ENCODE peak calls at places on chromosome 3, in five cellular contexts. One of them, this sample, is unnamed.

GRCh38 chr3:112799946-112800345 is 46.7 kb downstream of the CD200R1L start:
- DNase-seq in hepatic stellate cell: no peak
- DNase-seq in sigmoid colon: no peak
- DNase-seq in mesenchymal stem cell: no peak
- DNase-seq in B cell: no peak
- DNase-seq in this sample: no peak

GRCh38 chr3:87397210-87397609 is 120.8 kb upstream of the POU1F1 start:
- DNase-seq in hepatic stellate cell: peak
- DNase-seq in mesenchymal stem cell: no peak
- DNase-seq in sigmoid colon: no peak
- DNase-seq in B cell: no peak
- DNase-seq in this sample: no peak

GRCh38 chr3:185152433-185153169 is at the start of gene C3orf70:
- DNase-seq in sigmoid colon: peak
- DNase-seq in B cell: no peak
- DNase-seq in mesenchymal stem cell: peak
- DNase-seq in hepatic stellate cell: peak
- DNase-seq in this sample: peak

GRCh38 chr3:135805752-135806151 is 159.8 kb upstream of the PPP2R3A start:
- DNase-seq in sigmoid colon: no peak
- DNase-seq in hepatic stellate cell: no peak
- DNase-seq in mesenchymal stem cell: no peak
- DNase-seq in B cell: no peak
- DNase-seq in this sample: no peak

GRCh38 chr3:21893250-21893649 is 142.2 kb upstream of the ZNF385D start:
- DNase-seq in sigmoid colon: no peak
- DNase-seq in mesenchymal stem cell: no peak
- DNase-seq in hepatic stellate cell: no peak
- DNase-seq in B cell: no peak
- DNase-seq in this sample: no peak

GRCh38 chr3:71498053-71498452 is 85.5 kb downstream of the FOXP1 start:
- DNase-seq in sigmoid colon: no peak
- DNase-seq in hepatic stellate cell: no peak
- DNase-seq in mesenchymal stem cell: peak
- DNase-seq in B cell: no peak
- DNase-seq in this sample: no peak

GRCh38 chr3:127089487-127090145 is 103.3 kb upstream of the PRR23E start:
- DNase-seq in hepatic stellate cell: no peak
- DNase-seq in sigmoid colon: no peak
- DNase-seq in B cell: no peak
- DNase-seq in mesenchymal stem cell: no peak
- DNase-seq in this sample: no peak

GRCh38 chr3:11350374-11350773 is 78.2 kb downstream of the ATG7 start:
- DNase-seq in sigmoid colon: no peak
- DNase-seq in hepatic stellate cell: no peak
- DNase-seq in mesenchymal stem cell: peak
- DNase-seq in B cell: no peak
- DNase-seq in this sample: no peak

GRCh38 chr3:47716656-47717055 is 65.0 kb downstream of the SMARCC1 start:
- DNase-seq in sigmoid colon: no peak
- DNase-seq in mesenchymal stem cell: peak
- DNase-seq in B cell: no peak
- DNase-seq in hepatic stellate cell: no peak
- DNase-seq in this sample: no peak

GRCh38 chr3:111112913-111113312 is 41.3 kb downstream of the NECTIN3 start:
- DNase-seq in hepatic stellate cell: no peak
- DNase-seq in mesenchymal stem cell: peak
- DNase-seq in B cell: no peak
- DNase-seq in sigmoid colon: no peak
- DNase-seq in this sample: no peak

GRCh38 chr3:58536501-58537411 is at the start of gene ACOX2:
- DNase-seq in B cell: no peak
- DNase-seq in hepatic stellate cell: peak
- DNase-seq in sigmoid colon: peak
- DNase-seq in mesenchymal stem cell: peak
- DNase-seq in this sample: no peak

GRCh38 chr3:188164248-188164687 is 10.3 kb downstream of the LPP start:
- DNase-seq in B cell: no peak
- DNase-seq in mesenchymal stem cell: peak
- DNase-seq in hepatic stellate cell: no peak
- DNase-seq in sigmoid colon: no peak
- DNase-seq in this sample: no peak

GRCh38 chr3:190444576-190445145 is 5.0 kb downstream of the TMEM207 start:
- DNase-seq in mesenchymal stem cell: no peak
- DNase-seq in hepatic stellate cell: no peak
- DNase-seq in sigmoid colon: no peak
- DNase-seq in B cell: no peak
- DNase-seq in this sample: no peak

GRCh38 chr3:78894787-78895186 is 873.0 kb downstream of the ROBO1 start:
- DNase-seq in hepatic stellate cell: no peak
- DNase-seq in mesenchymal stem cell: no peak
- DNase-seq in sigmoid colon: no peak
- DNase-seq in B cell: no peak
- DNase-seq in this sample: no peak

GRCh38 chr3:172040976-172041963 is 1.9 kb downstream of the FNDC3B start:
- DNase-seq in B cell: no peak
- DNase-seq in sigmoid colon: no peak
- DNase-seq in hepatic stellate cell: peak
- DNase-seq in mesenchymal stem cell: peak
- DNase-seq in this sample: no peak

GRCh38 chr3:146217324-146217723 is 33.6 kb downstream of the PLSCR4 start:
- DNase-seq in sigmoid colon: no peak
- DNase-seq in mesenchymal stem cell: no peak
- DNase-seq in B cell: no peak
- DNase-seq in hepatic stellate cell: no peak
- DNase-seq in this sample: no peak

GRCh38 chr3:53493997-53494791 is at the start of gene CACNA1D:
- DNase-seq in hepatic stellate cell: no peak
- DNase-seq in B cell: no peak
- DNase-seq in sigmoid colon: no peak
- DNase-seq in mesenchymal stem cell: no peak
- DNase-seq in this sample: peak

GRCh38 chr3:126895178-126896066 is 87.5 kb upstream of the PLXNA1 start:
- DNase-seq in hepatic stellate cell: peak
- DNase-seq in mesenchymal stem cell: peak
- DNase-seq in B cell: no peak
- DNase-seq in sigmoid colon: no peak
- DNase-seq in this sample: peak

GRCh38 chr3:189947948-189948723 is 172.6 kb downstream of the P3H2 start:
- DNase-seq in mesenchymal stem cell: peak
- DNase-seq in hepatic stellate cell: no peak
- DNase-seq in B cell: no peak
- DNase-seq in sigmoid colon: no peak
- DNase-seq in this sample: peak

GRCh38 chr3:170499562-170500156 is 81.0 kb downstream of the CLDN11 start:
- DNase-seq in mesenchymal stem cell: no peak
- DNase-seq in B cell: no peak
- DNase-seq in sigmoid colon: no peak
- DNase-seq in hepatic stellate cell: no peak
- DNase-seq in this sample: no peak

GRCh38 chr3:50226888-50227389 is 9.1 kb upstream of the GNAI2 start:
- DNase-seq in hepatic stellate cell: peak
- DNase-seq in sigmoid colon: peak
- DNase-seq in B cell: peak
- DNase-seq in mesenchymal stem cell: peak
- DNase-seq in this sample: no peak

GRCh38 chr3:182837855-182838454 is 44.7 kb downstream of the ATP11B start:
- DNase-seq in B cell: no peak
- DNase-seq in sigmoid colon: no peak
- DNase-seq in mesenchymal stem cell: peak
- DNase-seq in hepatic stellate cell: no peak
- DNase-seq in this sample: peak

GRCh38 chr3:134446800-134447199 is 39.0 kb downstream of the ANAPC13 start:
- DNase-seq in hepatic stellate cell: peak
- DNase-seq in mesenchymal stem cell: peak
- DNase-seq in sigmoid colon: no peak
- DNase-seq in B cell: no peak
- DNase-seq in this sample: no peak

GRCh38 chr3:171821778-171822358 is 11.6 kb upstream of the PLD1 start:
- DNase-seq in hepatic stellate cell: no peak
- DNase-seq in sigmoid colon: no peak
- DNase-seq in B cell: no peak
- DNase-seq in mesenchymal stem cell: peak
- DNase-seq in this sample: no peak

GRCh38 chr3:128190501-128190900 is 37.2 kb downstream of the EEFSEC start:
- DNase-seq in sigmoid colon: no peak
- DNase-seq in mesenchymal stem cell: no peak
- DNase-seq in B cell: no peak
- DNase-seq in hepatic stellate cell: no peak
- DNase-seq in this sample: no peak

GRCh38 chr3:151538706-151539403 is 78.0 kb upstream of the IGSF10 start:
- DNase-seq in B cell: no peak
- DNase-seq in sigmoid colon: peak
- DNase-seq in mesenchymal stem cell: no peak
- DNase-seq in hepatic stellate cell: no peak
- DNase-seq in this sample: no peak